ENCODE peak calls at places on chromosomes 2 and 18, in six cellular contexts. One of them, this sample, is unnamed. For H3K4me1, the result is how much of the 10 kb centered on the place peaks cover.

GRCh38 chr2:135819211-135819610 is 17.8 kb downstream of the LCT start:
- DNase-seq in PC-3: peak
- DNase-seq in K562: peak
- DNase-seq in astrocyte: peak
- DNase-seq in HCT116: peak
- DNase-seq in keratinocyte: no peak
- DNase-seq in this sample: peak

GRCh38 chr2:231305221-231305620 is 90.3 kb upstream of the B3GNT7 start:
- DNase-seq in HCT116: no peak
- DNase-seq in PC-3: no peak
- DNase-seq in keratinocyte: no peak
- DNase-seq in K562: no peak
- DNase-seq in astrocyte: no peak
- DNase-seq in this sample: no peak

GRCh38 chr2:181785677-181786344 is 105.5 kb upstream of the NEUROD1 start:
- DNase-seq in PC-3: peak
- DNase-seq in HCT116: peak
- DNase-seq in astrocyte: peak
- DNase-seq in K562: no peak
- DNase-seq in keratinocyte: no peak
- DNase-seq in this sample: no peak

GRCh38 chr2:209331291-209331844 is 92.5 kb upstream of the MAP2 start:
- DNase-seq in HCT116: peak
- DNase-seq in keratinocyte: no peak
- DNase-seq in PC-3: peak
- DNase-seq in K562: no peak
- DNase-seq in astrocyte: peak
- DNase-seq in this sample: peak

GRCh38 chr2:207126724-207127314 is 38.9 kb downstream of the KLF7 start:
- DNase-seq in PC-3: no peak
- DNase-seq in keratinocyte: no peak
- DNase-seq in HCT116: no peak
- DNase-seq in K562: no peak
- DNase-seq in astrocyte: no peak
- DNase-seq in this sample: peak

GRCh38 chr2:188475945-188476344 is 184.3 kb downstream of the GULP1 start:
- DNase-seq in astrocyte: peak
- DNase-seq in keratinocyte: no peak
- DNase-seq in HCT116: no peak
- DNase-seq in PC-3: peak
- DNase-seq in K562: no peak
- DNase-seq in this sample: peak

GRCh38 chr2:194103941-194104655 is 1552.9 kb upstream of the SLC39A10 start:
- DNase-seq in astrocyte: no peak
- DNase-seq in PC-3: no peak
- DNase-seq in K562: no peak
- DNase-seq in HCT116: no peak
- DNase-seq in keratinocyte: no peak
- DNase-seq in this sample: no peak

GRCh38 chr18:29681578-29681977 is 1361.0 kb downstream of the DSC3 start:
- DNase-seq in K562: no peak
- DNase-seq in keratinocyte: no peak
- DNase-seq in astrocyte: no peak
- DNase-seq in HCT116: no peak
- DNase-seq in PC-3: no peak
- DNase-seq in this sample: no peak

GRCh38 chr2:61421611-61422010 is 49.3 kb downstream of the USP34 start:
- DNase-seq in K562: no peak
- DNase-seq in keratinocyte: no peak
- DNase-seq in HCT116: no peak
- DNase-seq in PC-3: no peak
- DNase-seq in astrocyte: no peak
- DNase-seq in this sample: no peak

GRCh38 chr2:113136828-113137775 is 9.7 kb downstream of the IL1RN start:
- DNase-seq in PC-3: peak
- DNase-seq in K562: peak
- DNase-seq in keratinocyte: no peak
- DNase-seq in HCT116: no peak
- DNase-seq in astrocyte: no peak
- DNase-seq in this sample: peak

GRCh38 chr2:238285653-238286082 is 2.7 kb downstream of the PER2 start:
- DNase-seq in PC-3: peak
- DNase-seq in astrocyte: peak
- DNase-seq in keratinocyte: peak
- DNase-seq in K562: no peak
- DNase-seq in HCT116: no peak
- DNase-seq in this sample: no peak

GRCh38 chr2:190110699-190111098 is 48.2 kb upstream of the MSTN start:
- DNase-seq in PC-3: no peak
- DNase-seq in K562: no peak
- DNase-seq in HCT116: no peak
- DNase-seq in keratinocyte: no peak
- DNase-seq in astrocyte: no peak
- DNase-seq in this sample: no peak

GRCh38 chr18:13452448-13452811 is 233.9 kb downstream of the LDLRAD4 start:
- DNase-seq in K562: no peak
- DNase-seq in astrocyte: peak
- DNase-seq in keratinocyte: no peak
- DNase-seq in HCT116: no peak
- DNase-seq in PC-3: peak
- DNase-seq in this sample: peak

GRCh38 chr2:222641336-222641735 is 14.6 kb downstream of the FARSB start:
- DNase-seq in PC-3: no peak
- DNase-seq in keratinocyte: no peak
- DNase-seq in HCT116: no peak
- DNase-seq in astrocyte: peak
- DNase-seq in K562: no peak
- DNase-seq in this sample: no peak

GRCh38 chr18:30889582-30890301 is 152.8 kb downstream of the DSC3 start:
- DNase-seq in HCT116: peak
- DNase-seq in astrocyte: peak
- DNase-seq in PC-3: peak
- DNase-seq in keratinocyte: no peak
- DNase-seq in K562: no peak
- DNase-seq in this sample: peak

GRCh38 chr2:13121096-13121495 is 404.4 kb downstream of the TRIB2 start:
- DNase-seq in K562: no peak
- DNase-seq in PC-3: no peak
- DNase-seq in keratinocyte: no peak
- DNase-seq in HCT116: no peak
- DNase-seq in astrocyte: no peak
- DNase-seq in this sample: no peak

GRCh38 chr18:79961527-79962291 is 2.7 kb upstream of the HSBP1L1 start:
- DNase-seq in keratinocyte: no peak
- DNase-seq in PC-3: peak
- DNase-seq in astrocyte: peak
- DNase-seq in HCT116: no peak
- DNase-seq in K562: peak
- DNase-seq in this sample: no peak

GRCh38 chr18:79962311-79962710 is 2.1 kb upstream of the HSBP1L1 start:
- DNase-seq in astrocyte: peak
- DNase-seq in PC-3: peak
- DNase-seq in K562: no peak
- DNase-seq in HCT116: peak
- DNase-seq in keratinocyte: no peak
- DNase-seq in this sample: no peak

GRCh38 chr18:79963658-79964329 is 649 bp upstream of the HSBP1L1 start:
- DNase-seq in keratinocyte: no peak
- DNase-seq in HCT116: no peak
- DNase-seq in K562: no peak
- DNase-seq in PC-3: no peak
- DNase-seq in astrocyte: no peak
- DNase-seq in this sample: no peak

GRCh38 chr18:79964330-79965118 is at the start of gene HSBP1L1:
- DNase-seq in astrocyte: no peak
- DNase-seq in HCT116: peak
- DNase-seq in K562: no peak
- DNase-seq in keratinocyte: no peak
- DNase-seq in PC-3: peak
- DNase-seq in this sample: peak

DNA sequence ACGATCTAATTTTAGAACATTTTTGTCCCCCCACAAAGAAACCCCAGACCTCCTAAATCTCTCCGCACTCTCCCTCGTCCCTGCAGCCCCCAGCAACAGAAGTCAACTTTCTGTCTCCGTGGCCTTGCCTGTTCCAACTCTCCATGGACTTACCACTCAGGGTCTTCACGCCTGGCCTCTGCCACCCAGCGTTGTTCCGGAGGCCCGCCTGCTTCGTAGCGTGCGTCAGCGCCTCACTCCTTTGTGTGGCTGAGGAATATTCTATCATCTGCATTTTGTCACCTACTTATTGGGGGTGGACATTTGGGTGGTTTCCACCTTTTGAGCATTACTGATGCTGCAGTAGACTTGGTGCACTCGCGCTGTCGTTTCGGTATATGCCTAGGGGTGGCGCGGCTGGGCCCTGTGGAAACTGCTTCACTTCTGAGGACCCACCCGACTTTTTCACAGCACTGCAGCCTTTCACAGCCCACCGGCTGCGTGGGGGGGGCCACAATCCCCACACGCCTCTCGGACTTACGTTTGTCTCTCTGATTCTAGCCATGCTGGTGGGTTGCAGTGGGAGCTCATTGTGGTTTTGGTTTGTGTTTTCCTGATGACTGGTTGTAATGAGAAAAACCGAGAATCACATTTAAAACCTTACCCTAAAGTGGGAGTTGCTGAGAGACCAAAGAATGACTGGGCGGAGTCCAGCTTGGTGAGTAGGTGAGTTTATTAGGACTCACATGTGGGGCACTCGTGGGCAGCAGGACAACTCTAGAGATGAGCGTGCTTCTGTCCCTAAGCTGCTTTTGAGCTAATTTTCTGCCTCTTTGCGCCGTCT is 1.4 kb upstream of the HSBP1L1 start:
- DNase-seq in K562: no peak
- DNase-seq in keratinocyte: no peak
- DNase-seq in PC-3: peak
- DNase-seq in astrocyte: no peak
- DNase-seq in HCT116: no peak
- DNase-seq in this sample: no peak
- TF ChIP-seq EZH2 in K562: no peak
- TF ChIP-seq EZH2 in keratinocyte: no peak
- TF ChIP-seq EZH2 in PC-3: no peak
- TF ChIP-seq EZH2 in astrocyte: no peak
- TF ChIP-seq EZH2 in HCT116: no peak
- TF ChIP-seq EZH2 in this sample: no peak

DNA sequence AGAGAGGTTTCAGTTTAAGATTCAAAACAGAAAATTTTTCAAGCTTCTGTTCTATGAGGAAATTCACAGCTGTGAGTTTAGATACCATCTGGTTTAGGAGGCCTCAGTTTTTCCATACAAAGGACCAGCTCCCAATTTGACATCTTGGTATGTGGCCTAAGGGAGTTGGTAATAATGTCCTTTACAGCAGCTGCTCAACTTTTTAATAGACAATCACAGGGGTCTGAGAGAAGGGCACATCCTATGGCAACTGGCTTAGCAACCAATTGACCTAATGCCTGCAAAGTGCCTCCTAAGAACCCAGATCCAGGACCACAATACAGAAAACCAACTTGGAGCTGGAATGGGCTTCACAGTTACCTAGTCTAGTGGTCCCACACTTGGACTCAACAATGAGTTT is 39.8 kb downstream of the MDH1 start:
- DNase-seq in HCT116: no peak
- DNase-seq in PC-3: no peak
- DNase-seq in K562: no peak
- DNase-seq in keratinocyte: no peak
- DNase-seq in astrocyte: no peak
- DNase-seq in this sample: no peak
- H3K4me1 ChIP-seq in HCT116: under half
- H3K4me1 ChIP-seq in PC-3: under half
- H3K4me1 ChIP-seq in K562: under half
- H3K4me1 ChIP-seq in keratinocyte: under half
- H3K4me1 ChIP-seq in astrocyte: under half
- H3K4me1 ChIP-seq in this sample: under half

GRCh38 chr2:236168110-236169067 is at the start of gene GBX2:
- DNase-seq in astrocyte: peak
- DNase-seq in HCT116: peak
- DNase-seq in keratinocyte: no peak
- DNase-seq in K562: peak
- DNase-seq in PC-3: peak
- DNase-seq in this sample: peak
- TF ChIP-seq EZH2 in astrocyte: peak
- TF ChIP-seq EZH2 in HCT116: no peak
- TF ChIP-seq EZH2 in keratinocyte: no peak
- TF ChIP-seq EZH2 in K562: no peak
- TF ChIP-seq EZH2 in PC-3: no peak
- TF ChIP-seq EZH2 in this sample: no peak

GRCh38 chr18:66838340-66838987 is 234.6 kb upstream of the CDH19 start:
- DNase-seq in PC-3: no peak
- DNase-seq in K562: no peak
- DNase-seq in HCT116: no peak
- DNase-seq in astrocyte: no peak
- DNase-seq in keratinocyte: no peak
- DNase-seq in this sample: no peak
- H3K4me1 ChIP-seq in PC-3: under half
- H3K4me1 ChIP-seq in K562: under half
- H3K4me1 ChIP-seq in HCT116: under half
- H3K4me1 ChIP-seq in astrocyte: under half
- H3K4me1 ChIP-seq in keratinocyte: under half
- H3K4me1 ChIP-seq in this sample: under half

DNA sequence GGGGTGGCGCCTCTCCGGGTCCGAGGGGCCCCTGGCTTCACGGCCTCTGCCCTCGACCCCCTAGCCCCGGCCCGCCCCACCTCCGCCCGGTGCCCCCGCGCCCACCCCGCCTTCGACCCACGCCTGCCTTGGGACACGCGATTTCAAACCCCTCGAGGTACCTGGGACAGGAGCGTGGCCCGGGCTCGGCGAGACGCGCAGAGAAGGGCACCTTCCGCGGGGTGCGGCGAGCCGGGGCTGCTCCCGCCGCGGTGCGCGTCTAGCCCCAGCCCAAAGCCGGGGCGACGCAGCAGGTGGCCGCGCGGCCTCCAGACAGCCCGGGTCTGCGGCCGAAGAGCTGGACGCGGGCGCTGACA is 270 bp downstream of the CRACDL start:
- DNase-seq in K562: no peak
- DNase-seq in HCT116: no peak
- DNase-seq in PC-3: no peak
- DNase-seq in astrocyte: no peak
- DNase-seq in keratinocyte: no peak
- DNase-seq in this sample: no peak
- TF ChIP-seq EZH2 in K562: no peak
- TF ChIP-seq EZH2 in HCT116: no peak
- TF ChIP-seq EZH2 in PC-3: no peak
- TF ChIP-seq EZH2 in astrocyte: no peak
- TF ChIP-seq EZH2 in keratinocyte: no peak
- TF ChIP-seq EZH2 in this sample: no peak

This sample was measured in A673.